ENCODE peak calls at places on chromosome 1, in five cellular contexts. One of them, this sample, is unnamed.

GRCh38 chr1:204997616-204998015 is 45.4 kb upstream of the CNTN2 start:
- DNase-seq in MCF 10A: no peak
- DNase-seq in uterus: peak
- DNase-seq in nephron progenitor cell: no peak
- DNase-seq in endodermal cell: no peak
- DNase-seq in this sample: no peak

GRCh38 chr1:33349081-33349759 is 28.3 kb upstream of the A3GALT2 start:
- DNase-seq in MCF 10A: no peak
- DNase-seq in nephron progenitor cell: peak
- DNase-seq in uterus: peak
- DNase-seq in endodermal cell: peak
- DNase-seq in this sample: no peak

GRCh38 chr1:179380299-179380698 is 14.5 kb downstream of the AXDND1 start:
- DNase-seq in nephron progenitor cell: no peak
- DNase-seq in endodermal cell: no peak
- DNase-seq in MCF 10A: no peak
- DNase-seq in uterus: no peak
- DNase-seq in this sample: no peak

GRCh38 chr1:5622412-5622811 is 369.8 kb downstream of the NPHP4 start:
- DNase-seq in endodermal cell: no peak
- DNase-seq in uterus: no peak
- DNase-seq in MCF 10A: peak
- DNase-seq in nephron progenitor cell: no peak
- DNase-seq in this sample: no peak

GRCh38 chr1:114113801-114114750 is 39.6 kb downstream of the SYT6 start:
- DNase-seq in nephron progenitor cell: no peak
- DNase-seq in endodermal cell: no peak
- DNase-seq in uterus: no peak
- DNase-seq in MCF 10A: peak
- DNase-seq in this sample: no peak

GRCh38 chr1:53122194-53122846 is 20.1 kb downstream of the SLC1A7 start:
- DNase-seq in endodermal cell: no peak
- DNase-seq in nephron progenitor cell: no peak
- DNase-seq in MCF 10A: no peak
- DNase-seq in uterus: no peak
- DNase-seq in this sample: no peak

GRCh38 chr1:54607821-54608220 is 15.5 kb downstream of the FAM151A start:
- DNase-seq in endodermal cell: no peak
- DNase-seq in uterus: no peak
- DNase-seq in nephron progenitor cell: no peak
- DNase-seq in MCF 10A: no peak
- DNase-seq in this sample: no peak

GRCh38 chr1:53048960-53049573 is 12.9 kb upstream of the PODN start:
- DNase-seq in uterus: no peak
- DNase-seq in MCF 10A: no peak
- DNase-seq in nephron progenitor cell: no peak
- DNase-seq in endodermal cell: no peak
- DNase-seq in this sample: no peak

GRCh38 chr1:237309595-237310118 is 267.7 kb downstream of the RYR2 start:
- DNase-seq in endodermal cell: peak
- DNase-seq in MCF 10A: no peak
- DNase-seq in uterus: no peak
- DNase-seq in nephron progenitor cell: no peak
- DNase-seq in this sample: no peak

DNA sequence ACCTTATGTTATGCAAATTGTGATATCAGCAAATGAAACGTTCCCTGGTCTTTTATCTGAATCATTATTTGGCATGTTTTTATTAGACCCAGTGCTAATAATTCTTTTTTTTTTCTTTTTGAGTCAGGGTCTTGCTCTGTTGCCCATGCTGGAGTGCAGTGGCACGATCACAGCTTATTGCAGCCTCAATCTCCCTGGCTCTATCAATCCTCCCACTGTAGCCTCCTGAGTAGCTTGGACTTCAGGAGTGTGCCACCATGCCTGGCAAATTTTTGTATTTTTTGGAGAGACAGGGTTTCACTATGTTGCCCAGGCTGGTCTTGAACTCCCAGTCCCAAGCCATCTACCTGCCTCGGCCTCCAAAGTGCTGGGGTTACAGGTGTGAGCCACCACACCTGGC is 18.3 kb downstream of the C1orf21 start:
- DNase-seq in uterus: no peak
- DNase-seq in nephron progenitor cell: no peak
- DNase-seq in MCF 10A: no peak
- DNase-seq in endodermal cell: no peak
- DNase-seq in this sample: no peak
- TF ChIP-seq CTCF in uterus: no peak
- TF ChIP-seq CTCF in nephron progenitor cell: no peak
- TF ChIP-seq CTCF in MCF 10A: no peak
- TF ChIP-seq CTCF in endodermal cell: no peak
- TF ChIP-seq CTCF in this sample: no peak

GRCh38 chr1:45792744-45793143 is 10.7 kb upstream of the MAST2 start:
- DNase-seq in uterus: no peak
- DNase-seq in MCF 10A: no peak
- DNase-seq in nephron progenitor cell: no peak
- DNase-seq in endodermal cell: no peak
- DNase-seq in this sample: no peak

GRCh38 chr1:45796946-45797345 is 6.5 kb upstream of the MAST2 start:
- DNase-seq in uterus: no peak
- DNase-seq in nephron progenitor cell: no peak
- DNase-seq in MCF 10A: no peak
- DNase-seq in endodermal cell: peak
- DNase-seq in this sample: no peak

GRCh38 chr1:45796381-45796780 is 7.0 kb upstream of the MAST2 start:
- DNase-seq in endodermal cell: no peak
- DNase-seq in MCF 10A: no peak
- DNase-seq in nephron progenitor cell: no peak
- DNase-seq in uterus: no peak
- DNase-seq in this sample: no peak

GRCh38 chr1:45789601-45790000 is 13.8 kb upstream of the MAST2 start:
- DNase-seq in endodermal cell: no peak
- DNase-seq in uterus: no peak
- DNase-seq in MCF 10A: no peak
- DNase-seq in nephron progenitor cell: no peak
- DNase-seq in this sample: no peak

DNA sequence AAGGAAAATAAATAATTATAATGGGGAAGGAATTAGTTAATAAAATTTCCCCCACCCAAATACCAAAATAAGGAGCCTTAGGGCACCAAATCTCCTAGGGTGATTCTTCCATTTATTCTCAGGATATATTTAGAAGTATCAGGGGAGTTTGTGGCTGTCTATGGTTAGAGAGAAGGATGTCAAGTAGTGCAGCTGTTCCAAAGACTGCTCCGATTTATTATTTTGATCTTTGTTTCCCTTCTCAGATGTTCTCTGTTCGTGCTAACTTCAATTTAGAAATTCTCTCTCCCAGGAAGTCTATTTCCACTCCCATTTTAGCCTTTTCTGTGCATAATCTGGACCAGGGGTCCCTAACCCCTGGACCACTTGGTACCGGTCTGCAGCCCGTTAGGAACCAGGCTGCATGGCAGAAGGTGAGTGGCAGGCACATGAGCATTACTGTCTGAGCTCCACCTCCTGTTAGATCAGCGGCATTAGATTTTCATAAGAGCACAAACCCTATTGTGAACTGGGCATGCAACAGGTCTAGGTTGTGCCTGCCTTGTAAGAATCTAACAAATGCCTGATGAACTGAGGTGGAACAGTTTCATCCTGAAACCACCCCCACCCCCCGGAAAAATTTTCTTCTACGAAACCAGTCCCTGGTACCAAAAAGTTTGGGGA is 9.3 kb upstream of the MAST2 start:
- DNase-seq in uterus: no peak
- DNase-seq in MCF 10A: no peak
- DNase-seq in nephron progenitor cell: no peak
- DNase-seq in endodermal cell: no peak
- DNase-seq in this sample: no peak
- TF ChIP-seq CTCF in uterus: no peak
- TF ChIP-seq CTCF in MCF 10A: no peak
- TF ChIP-seq CTCF in nephron progenitor cell: no peak
- TF ChIP-seq CTCF in endodermal cell: no peak
- TF ChIP-seq CTCF in this sample: no peak

GRCh38 chr1:20336105-20336605 is 45.5 kb downstream of the VWA5B1 start:
- DNase-seq in uterus: no peak
- DNase-seq in nephron progenitor cell: no peak
- DNase-seq in endodermal cell: no peak
- DNase-seq in MCF 10A: no peak
- DNase-seq in this sample: no peak
- TF ChIP-seq CTCF in uterus: no peak
- TF ChIP-seq CTCF in nephron progenitor cell: no peak
- TF ChIP-seq CTCF in endodermal cell: peak
- TF ChIP-seq CTCF in MCF 10A: no peak
- TF ChIP-seq CTCF in this sample: no peak

GRCh38 chr1:51567653-51568052 is 48.6 kb upstream of the EPS15 start:
- DNase-seq in uterus: no peak
- DNase-seq in MCF 10A: peak
- DNase-seq in nephron progenitor cell: no peak
- DNase-seq in endodermal cell: no peak
- DNase-seq in this sample: no peak

GRCh38 chr1:51572365-51572764 is 44.5 kb upstream of the OSBPL9 start:
- DNase-seq in nephron progenitor cell: no peak
- DNase-seq in endodermal cell: no peak
- DNase-seq in MCF 10A: no peak
- DNase-seq in uterus: no peak
- DNase-seq in this sample: no peak

GRCh38 chr1:51568231-51568935 is 48.5 kb upstream of the OSBPL9 start:
- DNase-seq in MCF 10A: no peak
- DNase-seq in endodermal cell: no peak
- DNase-seq in nephron progenitor cell: no peak
- DNase-seq in uterus: no peak
- DNase-seq in this sample: no peak

GRCh38 chr1:51570063-51570720 is 46.7 kb upstream of the OSBPL9 start:
- DNase-seq in endodermal cell: no peak
- DNase-seq in uterus: no peak
- DNase-seq in nephron progenitor cell: no peak
- DNase-seq in MCF 10A: no peak
- DNase-seq in this sample: no peak

GRCh38 chr1:51569284-51570062 is 47.4 kb upstream of the OSBPL9 start:
- DNase-seq in uterus: no peak
- DNase-seq in nephron progenitor cell: no peak
- DNase-seq in MCF 10A: peak
- DNase-seq in endodermal cell: peak
- DNase-seq in this sample: no peak
- TF ChIP-seq CTCF in uterus: peak
- TF ChIP-seq CTCF in nephron progenitor cell: no peak
- TF ChIP-seq CTCF in MCF 10A: peak
- TF ChIP-seq CTCF in endodermal cell: no peak
- TF ChIP-seq CTCF in this sample: no peak

DNA sequence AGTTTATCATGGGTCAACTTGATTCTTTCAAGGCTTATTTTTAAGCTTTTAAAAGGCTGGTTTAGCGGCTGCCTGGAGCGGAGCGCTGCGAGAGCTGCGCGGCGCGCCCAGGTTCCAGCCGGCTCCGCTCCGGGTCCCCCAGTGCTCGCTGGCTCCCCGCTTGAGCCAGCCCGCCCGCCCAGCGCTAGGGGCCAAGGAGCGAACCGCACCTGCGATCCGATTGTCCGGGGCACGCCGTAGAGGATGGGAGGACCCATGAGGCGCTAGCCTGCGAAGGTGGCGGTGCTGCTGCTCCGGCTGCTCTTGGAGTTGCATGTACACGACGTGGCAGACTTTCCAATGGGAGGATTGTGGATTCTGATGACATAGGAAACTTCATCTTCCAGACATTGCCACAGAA is 9.9 kb upstream of the CFHR4 start:
- DNase-seq in uterus: no peak
- DNase-seq in MCF 10A: no peak
- DNase-seq in nephron progenitor cell: peak
- DNase-seq in endodermal cell: peak
- DNase-seq in this sample: peak
- TF ChIP-seq CTCF in uterus: no peak
- TF ChIP-seq CTCF in MCF 10A: no peak
- TF ChIP-seq CTCF in nephron progenitor cell: no peak
- TF ChIP-seq CTCF in endodermal cell: peak
- TF ChIP-seq CTCF in this sample: no peak